ENCODE peak calls at places on chromosomes 1 and 21, in eight cellular contexts. One of them, this sample, is unnamed.

GRCh38 chr1:231443363-231443762 is 21.3 kb upstream of the EGLN1 start:
- DNase-seq in naive thymus-derived CD8-positive, alpha-beta T cell: no peak
- DNase-seq in stimulated activated effector memory CD8-positive, alpha-beta T cell treated with anti-CD3 and anti-CD28 coated beads, Interleukin-12 subunit alpha, Interleukin-12 subunit beta, amount 100 ng/mL, for 72 hours: no peak
- DNase-seq in stimulated activated CD4-positive, alpha-beta T cell treated with anti-CD3 and anti-CD28 coated beads, Interleukin-12 subunit alpha, Interleukin-12 subunit beta, amount 100 ng/mL, for 24 hours: no peak
- DNase-seq in OCI-LY7: no peak
- DNase-seq in COR-L47: no peak
- DNase-seq in NCI-H1105 treated with DMSO at 0.1 percent for 48 hours: no peak
- DNase-seq in T-helper 2 cell: no peak
- DNase-seq in this sample: no peak

GRCh38 chr21:27570306-27570868 is 603.5 kb upstream of the ADAMTS5 start:
- DNase-seq in naive thymus-derived CD8-positive, alpha-beta T cell: no peak
- DNase-seq in stimulated activated effector memory CD8-positive, alpha-beta T cell treated with anti-CD3 and anti-CD28 coated beads, Interleukin-12 subunit alpha, Interleukin-12 subunit beta, amount 100 ng/mL, for 72 hours: no peak
- DNase-seq in stimulated activated CD4-positive, alpha-beta T cell treated with anti-CD3 and anti-CD28 coated beads, Interleukin-12 subunit alpha, Interleukin-12 subunit beta, amount 100 ng/mL, for 24 hours: no peak
- DNase-seq in OCI-LY7: no peak
- DNase-seq in COR-L47: no peak
- DNase-seq in NCI-H1105 treated with DMSO at 0.1 percent for 48 hours: no peak
- DNase-seq in T-helper 2 cell: no peak
- DNase-seq in this sample: no peak

GRCh38 chr1:112501810-112502641 is 6.7 kb upstream of the WNT2B start:
- DNase-seq in naive thymus-derived CD8-positive, alpha-beta T cell: peak
- DNase-seq in stimulated activated effector memory CD8-positive, alpha-beta T cell treated with anti-CD3 and anti-CD28 coated beads, Interleukin-12 subunit alpha, Interleukin-12 subunit beta, amount 100 ng/mL, for 72 hours: peak
- DNase-seq in stimulated activated CD4-positive, alpha-beta T cell treated with anti-CD3 and anti-CD28 coated beads, Interleukin-12 subunit alpha, Interleukin-12 subunit beta, amount 100 ng/mL, for 24 hours: peak
- DNase-seq in OCI-LY7: no peak
- DNase-seq in COR-L47: peak
- DNase-seq in NCI-H1105 treated with DMSO at 0.1 percent for 48 hours: peak
- DNase-seq in T-helper 2 cell: peak
- DNase-seq in this sample: no peak

GRCh38 chr1:47782414-47783165 is 214.6 kb downstream of the TRABD2B start:
- DNase-seq in naive thymus-derived CD8-positive, alpha-beta T cell: no peak
- DNase-seq in stimulated activated effector memory CD8-positive, alpha-beta T cell treated with anti-CD3 and anti-CD28 coated beads, Interleukin-12 subunit alpha, Interleukin-12 subunit beta, amount 100 ng/mL, for 72 hours: no peak
- DNase-seq in stimulated activated CD4-positive, alpha-beta T cell treated with anti-CD3 and anti-CD28 coated beads, Interleukin-12 subunit alpha, Interleukin-12 subunit beta, amount 100 ng/mL, for 24 hours: no peak
- DNase-seq in OCI-LY7: no peak
- DNase-seq in COR-L47: no peak
- DNase-seq in NCI-H1105 treated with DMSO at 0.1 percent for 48 hours: no peak
- DNase-seq in T-helper 2 cell: no peak
- DNase-seq in this sample: no peak

GRCh38 chr1:172663726-172664125 is 4.8 kb downstream of the FASLG start:
- DNase-seq in naive thymus-derived CD8-positive, alpha-beta T cell: no peak
- DNase-seq in stimulated activated effector memory CD8-positive, alpha-beta T cell treated with anti-CD3 and anti-CD28 coated beads, Interleukin-12 subunit alpha, Interleukin-12 subunit beta, amount 100 ng/mL, for 72 hours: no peak
- DNase-seq in stimulated activated CD4-positive, alpha-beta T cell treated with anti-CD3 and anti-CD28 coated beads, Interleukin-12 subunit alpha, Interleukin-12 subunit beta, amount 100 ng/mL, for 24 hours: no peak
- DNase-seq in OCI-LY7: no peak
- DNase-seq in COR-L47: no peak
- DNase-seq in NCI-H1105 treated with DMSO at 0.1 percent for 48 hours: no peak
- DNase-seq in T-helper 2 cell: no peak
- DNase-seq in this sample: no peak

GRCh38 chr1:21594935-21595897 is 73.9 kb downstream of the RAP1GAP start:
- DNase-seq in naive thymus-derived CD8-positive, alpha-beta T cell: no peak
- DNase-seq in stimulated activated effector memory CD8-positive, alpha-beta T cell treated with anti-CD3 and anti-CD28 coated beads, Interleukin-12 subunit alpha, Interleukin-12 subunit beta, amount 100 ng/mL, for 72 hours: peak
- DNase-seq in stimulated activated CD4-positive, alpha-beta T cell treated with anti-CD3 and anti-CD28 coated beads, Interleukin-12 subunit alpha, Interleukin-12 subunit beta, amount 100 ng/mL, for 24 hours: peak
- DNase-seq in OCI-LY7: peak
- DNase-seq in COR-L47: peak
- DNase-seq in NCI-H1105 treated with DMSO at 0.1 percent for 48 hours: no peak
- DNase-seq in T-helper 2 cell: no peak
- DNase-seq in this sample: peak

GRCh38 chr1:210446479-210446878 is 117.8 kb downstream of the HHAT start:
- DNase-seq in naive thymus-derived CD8-positive, alpha-beta T cell: peak
- DNase-seq in stimulated activated effector memory CD8-positive, alpha-beta T cell treated with anti-CD3 and anti-CD28 coated beads, Interleukin-12 subunit alpha, Interleukin-12 subunit beta, amount 100 ng/mL, for 72 hours: peak
- DNase-seq in stimulated activated CD4-positive, alpha-beta T cell treated with anti-CD3 and anti-CD28 coated beads, Interleukin-12 subunit alpha, Interleukin-12 subunit beta, amount 100 ng/mL, for 24 hours: peak
- DNase-seq in OCI-LY7: no peak
- DNase-seq in COR-L47: peak
- DNase-seq in NCI-H1105 treated with DMSO at 0.1 percent for 48 hours: no peak
- DNase-seq in T-helper 2 cell: peak
- DNase-seq in this sample: no peak

GRCh38 chr1:22508329-22508728 is 55.0 kb upstream of the EPHA8 start:
- DNase-seq in naive thymus-derived CD8-positive, alpha-beta T cell: no peak
- DNase-seq in stimulated activated effector memory CD8-positive, alpha-beta T cell treated with anti-CD3 and anti-CD28 coated beads, Interleukin-12 subunit alpha, Interleukin-12 subunit beta, amount 100 ng/mL, for 72 hours: no peak
- DNase-seq in stimulated activated CD4-positive, alpha-beta T cell treated with anti-CD3 and anti-CD28 coated beads, Interleukin-12 subunit alpha, Interleukin-12 subunit beta, amount 100 ng/mL, for 24 hours: no peak
- DNase-seq in OCI-LY7: no peak
- DNase-seq in COR-L47: no peak
- DNase-seq in NCI-H1105 treated with DMSO at 0.1 percent for 48 hours: peak
- DNase-seq in T-helper 2 cell: no peak
- DNase-seq in this sample: no peak

GRCh38 chr1:90823686-90824085 is 106.6 kb upstream of the BARHL2 start:
- DNase-seq in naive thymus-derived CD8-positive, alpha-beta T cell: no peak
- DNase-seq in stimulated activated effector memory CD8-positive, alpha-beta T cell treated with anti-CD3 and anti-CD28 coated beads, Interleukin-12 subunit alpha, Interleukin-12 subunit beta, amount 100 ng/mL, for 72 hours: no peak
- DNase-seq in stimulated activated CD4-positive, alpha-beta T cell treated with anti-CD3 and anti-CD28 coated beads, Interleukin-12 subunit alpha, Interleukin-12 subunit beta, amount 100 ng/mL, for 24 hours: no peak
- DNase-seq in OCI-LY7: no peak
- DNase-seq in COR-L47: no peak
- DNase-seq in NCI-H1105 treated with DMSO at 0.1 percent for 48 hours: no peak
- DNase-seq in T-helper 2 cell: no peak
- DNase-seq in this sample: no peak

GRCh38 chr21:28104346-28104745 is 888.3 kb downstream of the LTN1 start:
- DNase-seq in naive thymus-derived CD8-positive, alpha-beta T cell: no peak
- DNase-seq in stimulated activated effector memory CD8-positive, alpha-beta T cell treated with anti-CD3 and anti-CD28 coated beads, Interleukin-12 subunit alpha, Interleukin-12 subunit beta, amount 100 ng/mL, for 72 hours: no peak
- DNase-seq in stimulated activated CD4-positive, alpha-beta T cell treated with anti-CD3 and anti-CD28 coated beads, Interleukin-12 subunit alpha, Interleukin-12 subunit beta, amount 100 ng/mL, for 24 hours: no peak
- DNase-seq in OCI-LY7: no peak
- DNase-seq in COR-L47: peak
- DNase-seq in NCI-H1105 treated with DMSO at 0.1 percent for 48 hours: no peak
- DNase-seq in T-helper 2 cell: no peak
- DNase-seq in this sample: no peak

GRCh38 chr1:184296466-184297243 is 90.2 kb upstream of the C1orf21 start:
- DNase-seq in naive thymus-derived CD8-positive, alpha-beta T cell: no peak
- DNase-seq in stimulated activated effector memory CD8-positive, alpha-beta T cell treated with anti-CD3 and anti-CD28 coated beads, Interleukin-12 subunit alpha, Interleukin-12 subunit beta, amount 100 ng/mL, for 72 hours: no peak
- DNase-seq in stimulated activated CD4-positive, alpha-beta T cell treated with anti-CD3 and anti-CD28 coated beads, Interleukin-12 subunit alpha, Interleukin-12 subunit beta, amount 100 ng/mL, for 24 hours: no peak
- DNase-seq in OCI-LY7: no peak
- DNase-seq in COR-L47: no peak
- DNase-seq in NCI-H1105 treated with DMSO at 0.1 percent for 48 hours: no peak
- DNase-seq in T-helper 2 cell: no peak
- DNase-seq in this sample: no peak

GRCh38 chr1:202438393-202439174 is 90.1 kb downstream of the PPP1R12B start:
- DNase-seq in naive thymus-derived CD8-positive, alpha-beta T cell: no peak
- DNase-seq in stimulated activated effector memory CD8-positive, alpha-beta T cell treated with anti-CD3 and anti-CD28 coated beads, Interleukin-12 subunit alpha, Interleukin-12 subunit beta, amount 100 ng/mL, for 72 hours: no peak
- DNase-seq in stimulated activated CD4-positive, alpha-beta T cell treated with anti-CD3 and anti-CD28 coated beads, Interleukin-12 subunit alpha, Interleukin-12 subunit beta, amount 100 ng/mL, for 24 hours: no peak
- DNase-seq in OCI-LY7: no peak
- DNase-seq in COR-L47: no peak
- DNase-seq in NCI-H1105 treated with DMSO at 0.1 percent for 48 hours: no peak
- DNase-seq in T-helper 2 cell: no peak
- DNase-seq in this sample: no peak

GRCh38 chr21:41827951-41828883 is 50.9 kb downstream of the PRDM15 start:
- DNase-seq in naive thymus-derived CD8-positive, alpha-beta T cell: no peak
- DNase-seq in stimulated activated effector memory CD8-positive, alpha-beta T cell treated with anti-CD3 and anti-CD28 coated beads, Interleukin-12 subunit alpha, Interleukin-12 subunit beta, amount 100 ng/mL, for 72 hours: no peak
- DNase-seq in stimulated activated CD4-positive, alpha-beta T cell treated with anti-CD3 and anti-CD28 coated beads, Interleukin-12 subunit alpha, Interleukin-12 subunit beta, amount 100 ng/mL, for 24 hours: no peak
- DNase-seq in OCI-LY7: peak
- DNase-seq in COR-L47: no peak
- DNase-seq in NCI-H1105 treated with DMSO at 0.1 percent for 48 hours: no peak
- DNase-seq in T-helper 2 cell: no peak
- DNase-seq in this sample: no peak